ENCODE peak calls at places on chromosomes 3 and 15, in ten cellular contexts. Q is left ventricle myocardium inferior; X is adipocyte; N is GM23248; Y is PC-3; K is lower lobe of right lung; Z is body of pancreas; F is CD8-positive, alpha-beta T cell; G is IMR-90; P is testis. D is an unnamed sample.

GRCh38 chr15:72319985-72320671 is at the start of gene CELF6:
- DNase-seq in Q (peak; percentile 69), X (peak; percentile 83), N (peak; percentile 82), Y (peak; percentile 42), K (peak; percentile 88), Z (peak; percentile 69), F (peak; percentile 70), G (peak; percentile 79), P (peak; percentile 88), D (peak; percentile 82)

GRCh38 chr3:64221564-64222257 is 3.6 kb downstream of the PRICKLE2 start:
- DNase-seq in Q (no peak), X (no peak), N (no peak), Y (no peak), K (no peak), Z (no peak), F (no peak), G (no peak), P (no peak), D (no peak)

GRCh38 chr15:82543155-82543554 is 2.9 kb upstream of the RPS17 start:
- DNase-seq in Q (no peak), X (peak; percentile 69), N (peak; percentile 77), Y (no peak), K (no peak), Z (no peak), F (no peak), G (peak; percentile 91), P (no peak), D (peak; percentile 37)

GRCh38 chr15:85890620-85890980 is 95.9 kb upstream of the KLHL25 start:
- DNase-seq in Q (no peak), X (no peak), N (no peak), Y (no peak), K (no peak), Z (no peak), F (no peak), G (no peak), P (no peak), D (no peak)

GRCh38 chr15:89587955-89588354 is 12.7 kb downstream of the TICRR start:
- DNase-seq in Q (no peak), X (peak; percentile 18), N (peak; percentile 76), Y (peak; percentile 62), K (no peak), Z (no peak), F (no peak), G (peak; percentile 78), P (no peak), D (no peak)

GRCh38 chr15:47718474-47719440 is 1.5 kb downstream of the SEMA6D start:
- DNase-seq in Q (no peak), X (peak; percentile 53), N (peak; percentile 39), Y (peak; percentile 4), K (no peak), Z (peak; percentile 17), F (no peak), G (peak; percentile 54), P (peak; percentile 61), D (peak; percentile 22)

GRCh38 chr15:90820481-90820880 is 47.9 kb upstream of the FURIN start:
- DNase-seq in Q (no peak), X (no peak), N (no peak), Y (no peak), K (no peak), Z (no peak), F (no peak), G (no peak), P (no peak), D (no peak)

GRCh38 chr3:12483364-12483763 is 916 bp upstream of the TSEN2 start:
- DNase-seq in Q (no peak), X (no peak), N (peak; percentile 24), Y (peak; percentile 35), K (no peak), Z (no peak), F (no peak), G (peak; percentile 9), P (no peak), D (no peak)

GRCh38 chr3:141710888-141711616 is 27.0 kb upstream of the RNF7 start:
- DNase-seq in Q (no peak), X (peak; percentile 42), N (peak; percentile 93), Y (peak; percentile 58), K (no peak), Z (no peak), F (no peak), G (peak; percentile 94), P (no peak), D (peak; percentile 86)

GRCh38 chr3:51371943-51372557 is 13.0 kb upstream of the MANF start:
- DNase-seq in Q (no peak), X (peak; percentile 92), N (peak; percentile 85), Y (peak; percentile 95), K (no peak), Z (peak; percentile 51), F (peak; percentile 23), G (peak; percentile 76), P (peak; percentile 80), D (no peak)

DNA sequence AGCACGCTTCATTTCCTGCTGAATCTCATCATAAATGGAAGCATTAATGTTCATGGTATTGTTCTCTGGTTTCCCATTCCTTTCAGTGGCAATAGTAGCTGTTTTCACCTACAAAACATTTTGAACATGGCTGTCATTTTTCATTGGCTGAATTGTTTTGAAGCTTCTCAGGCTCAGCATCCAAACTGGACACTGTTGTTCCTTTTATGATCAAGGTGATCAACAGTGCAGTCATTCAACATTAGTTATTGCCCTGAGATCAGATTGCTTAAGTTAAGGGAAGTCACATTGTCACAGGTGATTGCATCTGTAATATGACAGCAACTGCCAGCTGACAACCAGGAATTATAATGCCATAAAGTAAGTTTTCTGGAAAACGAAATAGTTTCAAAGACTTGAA is 46.9 kb downstream of the SATB1 start:
- DNase-seq in Q (no peak), X (no peak), N (no peak), Y (no peak), K (no peak), Z (no peak), F (no peak), G (no peak), P (no peak), D (no peak)
- H3K36me3 ChIP-seq in Q (peaks cover 43% of the 10 kb centered on the region), X (no peaks in the 10 kb centered on the region), N (peaks cover 6% of the 10 kb centered on the region), Y (no peaks in the 10 kb centered on the region), K (peaks cover 25% of the 10 kb centered on the region), Z (peaks cover 7% of the 10 kb centered on the region), F (peaks cover 26% of the 10 kb centered on the region), G (no peaks in the 10 kb centered on the region), P (no peaks in the 10 kb centered on the region), D (no peaks in the 10 kb centered on the region)

DNA sequence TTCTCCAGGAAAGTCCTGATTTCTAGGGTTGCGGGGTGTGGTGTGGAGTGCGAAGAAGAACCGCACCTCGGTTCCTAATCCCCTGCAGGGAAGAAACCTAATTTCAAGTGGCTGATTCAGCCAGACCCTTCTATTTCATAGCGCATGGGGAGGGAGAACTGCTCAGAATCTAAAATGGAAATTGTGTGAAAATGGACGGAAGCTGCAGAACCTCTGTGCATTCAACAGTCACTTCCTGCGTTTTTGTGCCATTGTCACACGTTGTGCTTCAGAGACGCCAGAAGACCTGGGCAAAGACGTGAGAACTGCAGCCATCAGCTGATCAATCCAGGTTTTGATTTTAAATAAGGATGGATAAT is 1.2 kb downstream of the SIDT1 start:
- DNase-seq in Q (no peak), X (no peak), N (peak; percentile 10), Y (peak; percentile 23), K (no peak), Z (no peak), F (peak; percentile 14), G (no peak), P (no peak), D (no peak)
- H3K27me3 ChIP-seq in Q (peaks cover 75% of the 10 kb centered on the region), X (peaks cover 66% of the 10 kb centered on the region), N (peaks cover 73% of the 10 kb centered on the region), Y (no peaks in the 10 kb centered on the region), K (peaks cover 14% of the 10 kb centered on the region), Z (no peaks in the 10 kb centered on the region), F (no peaks in the 10 kb centered on the region), G (peaks cover 61% of the 10 kb centered on the region), P (no peaks in the 10 kb centered on the region), D (peaks cover 78% of the 10 kb centered on the region)

GRCh38 chr3:131477813-131478212 is 25.0 kb downstream of the MRPL3 start:
- DNase-seq in Q (no peak), X (no peak), N (no peak), Y (no peak), K (no peak), Z (no peak), F (no peak), G (no peak), P (no peak), D (no peak)
- H3K36me3 ChIP-seq in Q (peaks cover 20% of the 10 kb centered on the region), X (peaks cover 56% of the 10 kb centered on the region), N (peaks cover 15% of the 10 kb centered on the region), Y (peaks cover 4% of the 10 kb centered on the region), K (peaks cover 13% of the 10 kb centered on the region), Z (no peaks in the 10 kb centered on the region), F (no peaks in the 10 kb centered on the region), G (peaks cover 4% of the 10 kb centered on the region), P (no peaks in the 10 kb centered on the region), D (peaks cover 54% of the 10 kb centered on the region)

GRCh38 chr15:28101201-28101600 is 2.1 kb upstream of the OCA2 start:
- DNase-seq in Q (no peak), X (no peak), N (no peak), Y (no peak), K (no peak), Z (no peak), F (no peak), G (no peak), P (no peak), D (no peak)
- H3K27me3 ChIP-seq in Q (peaks cover 76% of the 10 kb centered on the region), X (peaks cover 23% of the 10 kb centered on the region), N (peaks cover 37% of the 10 kb centered on the region), Y (peaks cover 7% of the 10 kb centered on the region), K (peaks cover 33% of the 10 kb centered on the region), Z (peaks cover 2% of the 10 kb centered on the region), F (peaks cover 28% of the 10 kb centered on the region), G (peaks cover 51% of the 10 kb centered on the region), P (no peaks in the 10 kb centered on the region), D (peaks cover 3% of the 10 kb centered on the region)

GRCh38 chr3:48178072-48178471 is 10.1 kb downstream of the CDC25A start:
- DNase-seq in Q (no peak), X (no peak), N (no peak), Y (no peak), K (no peak), Z (no peak), F (no peak), G (no peak), P (no peak), D (no peak)
- H3K36me3 ChIP-seq in Q (no peaks in the 10 kb centered on the region), X (peaks cover 26% of the 10 kb centered on the region), N (peaks cover 8% of the 10 kb centered on the region), Y (peaks cover 80% of the 10 kb centered on the region), K (no peaks in the 10 kb centered on the region), Z (no peaks in the 10 kb centered on the region), F (no peaks in the 10 kb centered on the region), G (peaks cover 30% of the 10 kb centered on the region), P (no peaks in the 10 kb centered on the region), D (peaks cover 63% of the 10 kb centered on the region)

DNA sequence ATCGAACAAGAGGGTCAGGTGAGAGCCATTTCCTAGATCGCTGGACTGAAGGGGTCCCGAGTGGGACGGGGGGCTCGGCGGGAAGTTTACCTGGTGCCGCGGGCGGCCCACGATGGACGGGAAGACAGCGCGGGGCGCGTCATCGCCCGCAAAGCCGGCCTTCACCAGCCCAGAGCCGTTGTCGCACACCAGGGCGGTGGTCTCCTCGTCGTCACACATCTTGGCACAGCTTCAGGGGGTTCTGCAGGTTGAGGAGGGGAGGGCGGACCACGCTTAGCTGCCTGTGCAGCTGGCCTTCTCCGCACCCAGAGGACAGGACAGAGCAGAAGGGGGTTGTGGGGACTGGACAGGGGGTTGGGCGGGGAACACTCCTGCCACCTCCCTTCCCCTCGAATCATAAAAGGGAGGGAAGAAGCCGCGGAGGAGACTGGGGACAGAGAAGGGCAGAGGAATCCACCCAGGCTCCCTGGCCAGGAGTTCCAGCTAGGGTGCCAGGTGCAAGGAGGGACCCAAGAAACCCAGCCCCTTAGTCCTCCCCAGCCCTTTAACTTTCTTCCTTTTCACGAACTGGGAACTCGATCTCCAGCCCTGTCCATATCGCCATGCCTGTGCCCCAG is 651 bp downstream of the ACTC1 start:
- DNase-seq in Q (no peak), X (no peak), N (no peak), Y (no peak), K (no peak), Z (no peak), F (no peak), G (no peak), P (no peak), D (no peak)
- H3K27me3 ChIP-seq in Q (peaks cover 56% of the 10 kb centered on the region), X (peaks cover 17% of the 10 kb centered on the region), N (no peaks in the 10 kb centered on the region), Y (peaks cover 66% of the 10 kb centered on the region), K (peaks cover 33% of the 10 kb centered on the region), Z (no peaks in the 10 kb centered on the region), F (peaks cover 3% of the 10 kb centered on the region), G (peaks cover 1% of the 10 kb centered on the region), P (no peaks in the 10 kb centered on the region), D (no peaks in the 10 kb centered on the region)

D was measured in MG63.